ENCODE peak calls at places on chromosomes 4 and X, in nine cellular contexts. W, K, V, D, J, Z, T, X and I are unnamed samples.

GRCh38 chr4:187167126-187167525 is 443.5 kb upstream of the FAT1 start:
- DNase-seq in W (no peak), K (no peak), V (no peak), D (no peak), J (no peak), Z (no peak), T (no peak), X (no peak), I (no peak)

GRCh38 chr4:147975902-147976301 is 244.0 kb downstream of the ARHGAP10 start:
- DNase-seq in W (no peak), K (peak; percentile 34), V (no peak), D (no peak), J (no peak), Z (peak; percentile 25), T (no peak), X (no peak), I (no peak)

GRCh38 chr4:159069922-159070321 is 33.0 kb upstream of the RAPGEF2 start:
- DNase-seq in W (peak; percentile 30), K (peak; percentile 81), V (no peak), D (no peak), J (no peak), Z (peak; percentile 34), T (no peak), X (no peak), I (no peak)

GRCh38 chr4:2371765-2372487 is 46.5 kb downstream of the ZFYVE28 start:
- DNase-seq in W (no peak), K (no peak), V (no peak), D (no peak), J (no peak), Z (no peak), T (no peak), X (no peak), I (no peak)

GRCh38 chr4:184825394-184826314 is at the start of gene ACSL1:
- DNase-seq in W (peak; percentile 98), K (peak; percentile 62), V (peak; percentile 64), D (peak; percentile 85), J (peak; percentile 99), Z (peak; percentile 66), T (peak; percentile 87), X (peak; percentile 99), I (peak; percentile 72)

GRCh38 chr4:164446516-164446915 is 307.4 kb upstream of the SMIM31 start:
- DNase-seq in W (no peak), K (no peak), V (no peak), D (no peak), J (no peak), Z (no peak), T (no peak), X (no peak), I (no peak)

GRCh38 chr4:41957634-41958033 is 22.4 kb downstream of the TMEM33 start:
- DNase-seq in W (no peak), K (peak; percentile 28), V (no peak), D (no peak), J (peak; percentile 42), Z (peak; percentile 59), T (no peak), X (peak; percentile 41), I (no peak)

GRCh38 chr4:174058846-174059245 is 224.6 kb downstream of the FBXO8 start:
- DNase-seq in W (no peak), K (no peak), V (no peak), D (no peak), J (no peak), Z (peak; percentile 31), T (no peak), X (no peak), I (no peak)

GRCh38 chrX:68944211-68944610 is 115.4 kb downstream of the EFNB1 start:
- DNase-seq in W (peak; percentile 1), K (no peak), V (no peak), D (no peak), J (no peak), Z (no peak), T (no peak), X (no peak), I (no peak)